ENCODE peak calls at places on chromosome 19, in four cellular contexts. One of them, this sample, is unnamed.

GRCh38 chr19:35549879-35550523 is 4.6 kb downstream of the TMEM147 start:
- DNase-seq in GM12878: no peak
- DNase-seq in HepG2: no peak
- DNase-seq in K562: no peak
- DNase-seq in this sample: no peak

GRCh38 chr19:7356899-7357627 is 8.3 kb downstream of the ARHGEF18 start:
- DNase-seq in K562: no peak
- DNase-seq in HepG2: no peak
- DNase-seq in GM12878: no peak
- DNase-seq in this sample: no peak

GRCh38 chr19:53965091-53965490 is 2.4 kb downstream of the CACNG8 start:
- DNase-seq in GM12878: no peak
- DNase-seq in K562: no peak
- DNase-seq in HepG2: no peak
- DNase-seq in this sample: no peak

GRCh38 chr19:10586396-10586795 is 716 bp downstream of the AP1M2 start:
- DNase-seq in K562: no peak
- DNase-seq in HepG2: no peak
- DNase-seq in GM12878: no peak
- DNase-seq in this sample: no peak

GRCh38 chr19:5293607-5294089 is 47.0 kb downstream of the PTPRS start:
- DNase-seq in K562: no peak
- DNase-seq in GM12878: no peak
- DNase-seq in HepG2: no peak
- DNase-seq in this sample: peak

GRCh38 chr19:49554701-49555181 is 25.6 kb downstream of the NOSIP start:
- DNase-seq in HepG2: no peak
- DNase-seq in GM12878: no peak
- DNase-seq in K562: no peak
- DNase-seq in this sample: no peak

GRCh38 chr19:55688422-55689218 is 13.6 kb downstream of the EPN1 start:
- DNase-seq in GM12878: no peak
- DNase-seq in HepG2: no peak
- DNase-seq in K562: peak
- DNase-seq in this sample: no peak

GRCh38 chr19:31882709-31883108 is 462.7 kb upstream of the ZNF507 start:
- DNase-seq in K562: no peak
- DNase-seq in GM12878: no peak
- DNase-seq in HepG2: no peak
- DNase-seq in this sample: no peak

GRCh38 chr19:1229837-1230584 is 7.8 kb downstream of the CBARP start:
- DNase-seq in GM12878: no peak
- DNase-seq in K562: no peak
- DNase-seq in HepG2: no peak
- DNase-seq in this sample: no peak

GRCh38 chr19:30029721-30030510 is 87.9 kb downstream of the URI1 start:
- DNase-seq in K562: no peak
- DNase-seq in GM12878: peak
- DNase-seq in HepG2: no peak
- DNase-seq in this sample: no peak

GRCh38 chr19:33798701-33799111 is 2.0 kb downstream of the KCTD15 start:
- DNase-seq in GM12878: no peak
- DNase-seq in HepG2: no peak
- DNase-seq in K562: no peak
- DNase-seq in this sample: no peak

GRCh38 chr19:35509018-35509652 is 4.3 kb downstream of the DMKN start:
- DNase-seq in K562: peak
- DNase-seq in GM12878: peak
- DNase-seq in HepG2: peak
- DNase-seq in this sample: peak

GRCh38 chr19:7908742-7909461 is 5.2 kb downstream of the MAP2K7 start:
- DNase-seq in HepG2: no peak
- DNase-seq in K562: no peak
- DNase-seq in GM12878: no peak
- DNase-seq in this sample: no peak

GRCh38 chr19:16588824-16589577 is 16.8 kb upstream of the SLC35E1 start:
- DNase-seq in K562: no peak
- DNase-seq in HepG2: no peak
- DNase-seq in GM12878: no peak
- DNase-seq in this sample: no peak

GRCh38 chr19:1231729-1232128 is 6.1 kb downstream of the CBARP start:
- DNase-seq in GM12878: no peak
- DNase-seq in K562: no peak
- DNase-seq in HepG2: no peak
- DNase-seq in this sample: no peak

GRCh38 chr19:23776507-23777205 is 18.0 kb upstream of the ZNF681 start:
- DNase-seq in K562: no peak
- DNase-seq in HepG2: no peak
- DNase-seq in GM12878: no peak
- DNase-seq in this sample: no peak

GRCh38 chr19:35744688-35745327 is 410 bp downstream of the U2AF1L4 start:
- DNase-seq in HepG2: peak
- DNase-seq in K562: peak
- DNase-seq in GM12878: peak
- DNase-seq in this sample: peak

GRCh38 chr19:10011974-10012373 is 1.3 kb upstream of the RDH8 start:
- DNase-seq in K562: no peak
- DNase-seq in GM12878: no peak
- DNase-seq in HepG2: no peak
- DNase-seq in this sample: no peak

GRCh38 chr19:1412995-1413889 is 5.9 kb downstream of the DAZAP1 start:
- DNase-seq in K562: no peak
- DNase-seq in HepG2: no peak
- DNase-seq in GM12878: no peak
- DNase-seq in this sample: no peak

GRCh38 chr19:36106991-36107390 is 4.0 kb upstream of the OVOL3 start:
- DNase-seq in HepG2: no peak
- DNase-seq in K562: no peak
- DNase-seq in GM12878: no peak
- DNase-seq in this sample: no peak

GRCh38 chr19:5470264-5470671 is 15.1 kb downstream of the ZNRF4 start:
- DNase-seq in HepG2: peak
- DNase-seq in GM12878: no peak
- DNase-seq in K562: no peak
- DNase-seq in this sample: no peak

GRCh38 chr19:29767039-29767735 is 44.6 kb upstream of the CCNE1 start:
- DNase-seq in GM12878: no peak
- DNase-seq in HepG2: no peak
- DNase-seq in K562: no peak
- DNase-seq in this sample: no peak

GRCh38 chr19:7934766-7935165 is 8.7 kb downstream of the TIMM44 start:
- DNase-seq in HepG2: no peak
- DNase-seq in GM12878: no peak
- DNase-seq in K562: no peak
- DNase-seq in this sample: no peak

GRCh38 chr19:39524495-39524894 is 8.2 kb downstream of the EID2B start:
- DNase-seq in HepG2: peak
- DNase-seq in K562: no peak
- DNase-seq in GM12878: no peak
- DNase-seq in this sample: no peak

GRCh38 chr19:33449799-33450198 is 71.8 kb downstream of the PEPD start:
- DNase-seq in K562: no peak
- DNase-seq in HepG2: no peak
- DNase-seq in GM12878: no peak
- DNase-seq in this sample: no peak

GRCh38 chr19:11168568-11168967 is 13.0 kb upstream of the SPC24 start:
- DNase-seq in GM12878: no peak
- DNase-seq in HepG2: no peak
- DNase-seq in K562: no peak
- DNase-seq in this sample: no peak

GRCh38 chr19:29089315-29089855 is 123.6 kb downstream of the UQCRFS1 start:
- DNase-seq in K562: no peak
- DNase-seq in HepG2: no peak
- DNase-seq in GM12878: no peak
- DNase-seq in this sample: no peak

GRCh38 chr19:30362156-30362754 is 9.9 kb upstream of the ZNF536 start:
- DNase-seq in K562: no peak
- DNase-seq in GM12878: no peak
- DNase-seq in HepG2: no peak
- DNase-seq in this sample: no peak

GRCh38 chr19:30888937-30889336 is 460.3 kb downstream of the TSHZ3 start:
- DNase-seq in GM12878: no peak
- DNase-seq in K562: no peak
- DNase-seq in HepG2: no peak
- DNase-seq in this sample: no peak

GRCh38 chr19:34319230-34319585 is 45.8 kb upstream of the GPI start:
- DNase-seq in HepG2: no peak
- DNase-seq in GM12878: no peak
- DNase-seq in K562: no peak
- DNase-seq in this sample: no peak

GRCh38 chr19:31562916-31563626 is 213.8 kb upstream of the TSHZ3 start:
- DNase-seq in HepG2: no peak
- DNase-seq in K562: no peak
- DNase-seq in GM12878: no peak
- DNase-seq in this sample: no peak

GRCh38 chr19:58326501-58326913 is 287 bp upstream of the ZSCAN22 start:
- DNase-seq in HepG2: no peak
- DNase-seq in GM12878: no peak
- DNase-seq in K562: no peak
- DNase-seq in this sample: no peak

GRCh38 chr19:1397838-1398237 is 3.5 kb downstream of the GAMT start:
- DNase-seq in HepG2: no peak
- DNase-seq in K562: no peak
- DNase-seq in GM12878: no peak
- DNase-seq in this sample: no peak

GRCh38 chr19:20964798-20965197 is 41.7 kb downstream of the ZNF85 start:
- DNase-seq in K562: no peak
- DNase-seq in HepG2: peak
- DNase-seq in GM12878: no peak
- DNase-seq in this sample: peak
- TF ChIP-seq ATF3 in K562: no peak
- TF ChIP-seq ATF3 in HepG2: no peak
- TF ChIP-seq ATF3 in GM12878: no peak
- TF ChIP-seq ATF3 in this sample: no peak

DNA sequence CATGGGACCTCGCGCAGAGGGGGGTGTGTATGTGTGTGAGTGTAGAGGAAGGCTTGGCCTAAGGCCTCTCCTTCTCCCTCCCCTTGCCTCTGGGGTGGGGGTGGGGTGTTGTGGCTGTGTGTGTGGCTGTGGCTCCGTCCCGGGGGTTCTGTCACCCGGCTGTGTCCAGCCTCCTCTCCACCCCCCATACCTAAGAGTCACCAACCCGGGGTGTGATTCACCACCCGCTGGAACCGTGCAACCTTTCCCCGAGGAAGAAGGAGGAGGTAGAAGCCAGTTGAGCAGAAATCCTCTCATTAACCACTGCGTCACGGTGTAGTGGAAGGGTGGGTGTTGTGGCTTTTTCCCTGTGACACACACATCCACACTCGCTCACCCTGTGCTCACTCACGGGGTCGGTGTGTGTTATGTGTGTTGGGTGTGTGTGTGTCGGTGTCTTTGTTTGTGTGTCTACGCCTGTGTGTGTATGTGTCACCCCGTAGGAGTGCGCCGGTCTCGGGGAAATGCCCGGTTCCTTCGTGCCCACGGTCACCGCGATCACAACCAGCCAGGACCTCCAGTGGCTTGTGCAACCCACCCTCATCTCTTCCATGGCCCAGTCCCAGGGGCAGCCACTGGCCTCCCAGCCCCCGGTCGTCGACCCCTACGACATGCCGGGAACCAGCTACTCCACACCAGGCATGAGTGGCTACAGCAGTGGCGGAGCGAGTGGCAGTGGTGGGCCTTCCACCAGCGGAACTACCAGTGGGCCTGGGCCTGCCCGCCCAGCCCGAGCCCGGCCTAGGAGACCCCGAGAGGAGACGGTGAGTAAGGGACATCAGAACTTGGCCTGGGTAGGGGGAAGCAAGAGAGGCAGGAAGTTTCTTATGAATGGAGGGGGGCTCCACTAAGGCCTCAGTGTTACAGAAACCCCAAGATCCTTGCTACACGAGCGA is 2.6 kb downstream of the FOSB start:
- DNase-seq in GM12878: no peak
- DNase-seq in HepG2: no peak
- DNase-seq in K562: peak
- DNase-seq in this sample: no peak
- TF ChIP-seq CREM in GM12878: no peak
- TF ChIP-seq CREM in HepG2: no peak
- TF ChIP-seq CREM in K562: peak
- TF ChIP-seq CREM in this sample: no peak

GRCh38 chr19:42132030-42132628 is at the start of gene POU2F2:
- DNase-seq in GM12878: peak
- DNase-seq in HepG2: no peak
- DNase-seq in K562: peak
- DNase-seq in this sample: peak
- TF ChIP-seq TCF7 in GM12878: no peak
- TF ChIP-seq TCF7 in HepG2: no peak
- TF ChIP-seq TCF7 in K562: no peak
- TF ChIP-seq TCF7 in this sample: no peak

GRCh38 chr19:2820112-2820702 is 539 bp downstream of the ZNF554 start:
- DNase-seq in K562: peak
- DNase-seq in HepG2: no peak
- DNase-seq in GM12878: no peak
- DNase-seq in this sample: no peak
- TF ChIP-seq ATF3 in K562: no peak
- TF ChIP-seq ATF3 in HepG2: no peak
- TF ChIP-seq ATF3 in GM12878: no peak
- TF ChIP-seq ATF3 in this sample: no peak

GRCh38 chr19:17748884-17749638 is 2.2 kb upstream of the FCHO1 start:
- DNase-seq in K562: no peak
- DNase-seq in HepG2: no peak
- DNase-seq in GM12878: no peak
- DNase-seq in this sample: no peak

GRCh38 chr19:17751103-17751911 is at the start of gene FCHO1:
- DNase-seq in K562: peak
- DNase-seq in HepG2: peak
- DNase-seq in GM12878: peak
- DNase-seq in this sample: no peak

GRCh38 chr19:17747205-17748098 is 3.8 kb upstream of the FCHO1 start:
- DNase-seq in GM12878: peak
- DNase-seq in HepG2: peak
- DNase-seq in K562: peak
- DNase-seq in this sample: peak

GRCh38 chr19:17751912-17752273 is 616 bp downstream of the FCHO1 start:
- DNase-seq in GM12878: peak
- DNase-seq in K562: no peak
- DNase-seq in HepG2: no peak
- DNase-seq in this sample: no peak

DNA sequence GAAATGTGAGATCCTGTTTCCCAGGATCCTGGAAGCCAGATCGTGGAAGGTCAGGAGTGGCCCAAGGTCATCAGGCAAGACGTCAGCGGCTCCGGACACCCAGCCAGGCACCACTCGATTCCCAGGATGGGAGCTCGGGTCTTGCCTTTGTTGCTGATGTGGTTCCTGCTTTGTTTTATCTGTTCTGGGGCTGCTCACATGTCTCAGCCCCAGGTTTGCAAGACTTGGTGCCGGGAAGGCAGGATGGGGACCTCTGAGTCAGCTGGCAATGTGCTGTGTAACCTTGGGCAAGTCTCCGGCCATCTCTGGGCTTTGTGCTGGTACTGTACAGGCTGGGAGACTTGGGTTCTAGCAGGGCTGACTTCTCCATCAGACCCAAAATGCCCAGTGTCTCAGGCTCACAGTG is 1.4 kb upstream of the FCHO1 start:
- DNase-seq in K562: peak
- DNase-seq in HepG2: no peak
- DNase-seq in GM12878: no peak
- DNase-seq in this sample: no peak
- TF ChIP-seq CREM in K562: no peak
- TF ChIP-seq CREM in HepG2: no peak
- TF ChIP-seq CREM in GM12878: no peak
- TF ChIP-seq CREM in this sample: no peak

This sample was measured in WTC11.